ENCODE peak calls at places on chromosomes 11 and 22, in eight cellular contexts. P is psoas muscle, N is lower leg skin, K is uterus, R is esophagus squamous epithelium, H is retinal pigment epithelial cell, G is A549, I is K562. L is an unnamed sample.

GRCh38 chr11:118435233-118435892 is 929 bp upstream of the KMT2A start:
- DNase-seq in P (peak), N (peak), K (peak), R (no peak), H (no peak), G (peak), I (peak), L (peak)

GRCh38 chr11:66220566-66220935 is 47.9 kb upstream of the RAB1B start:
- DNase-seq in P (no peak), N (peak), K (no peak), R (no peak), H (no peak), G (no peak), I (no peak), L (no peak)

GRCh38 chr22:37021710-37022482 is 2.4 kb downstream of the MPST start:
- DNase-seq in P (peak), N (no peak), K (no peak), R (no peak), H (no peak), G (no peak), I (peak), L (peak)

GRCh38 chr22:26619510-26619909 is 1.7 kb upstream of the CRYBB1 start:
- DNase-seq in P (no peak), N (no peak), K (peak), R (no peak), H (no peak), G (no peak), I (peak), L (no peak)

GRCh38 chr11:126113515-126113957 is 50.9 kb upstream of the CDON start:
- DNase-seq in P (peak), N (peak), K (peak), R (no peak), H (peak), G (peak), I (no peak), L (peak)

GRCh38 chr11:110951609-110952008 is 239.4 kb upstream of the ARHGAP20 start:
- DNase-seq in P (no peak), N (no peak), K (no peak), R (no peak), H (no peak), G (no peak), I (no peak), L (no peak)

GRCh38 chr22:35071784-35072183 is 5.8 kb downstream of the ISX start:
- DNase-seq in P (no peak), N (peak), K (no peak), R (no peak), H (no peak), G (no peak), I (no peak), L (no peak)

GRCh38 chr11:128628343-128628673 is 41.0 kb upstream of the ETS1 start:
- DNase-seq in P (no peak), N (no peak), K (no peak), R (no peak), H (no peak), G (no peak), I (no peak), L (no peak)

GRCh38 chr11:14907411-14908213 is 15.6 kb upstream of the CYP2R1 start:
- DNase-seq in P (peak), N (peak), K (peak), R (peak), H (no peak), G (peak), I (peak), L (peak)

GRCh38 chr11:48210052-48210451 is 6.6 kb upstream of the OR4B1 start:
- DNase-seq in P (no peak), N (no peak), K (no peak), R (no peak), H (no peak), G (peak), I (no peak), L (no peak)

GRCh38 chr11:106999203-106999602 is 19.1 kb downstream of the GUCY1A2 start:
- DNase-seq in P (no peak), N (no peak), K (no peak), R (no peak), H (no peak), G (no peak), I (no peak), L (no peak)

GRCh38 chr11:7072401-7073028 is 16.3 kb upstream of the RBMXL2 start:
- DNase-seq in P (no peak), N (no peak), K (no peak), R (no peak), H (no peak), G (no peak), I (peak), L (no peak)

GRCh38 chr22:46286006-46286405 is 10.7 kb upstream of the GTSE1 start:
- DNase-seq in P (no peak), N (no peak), K (no peak), R (no peak), H (no peak), G (no peak), I (no peak), L (no peak)

GRCh38 chr11:112513417-112513816 is 252.8 kb upstream of the PLET1 start:
- DNase-seq in P (no peak), N (no peak), K (no peak), R (no peak), H (no peak), G (no peak), I (no peak), L (no peak)

GRCh38 chr22:48072777-48073176 is 1310.3 kb downstream of the TBC1D22A start:
- DNase-seq in P (no peak), N (no peak), K (no peak), R (no peak), H (no peak), G (no peak), I (no peak), L (no peak)

GRCh38 chr11:73164803-73165542 is 22.9 kb upstream of the FCHSD2 start:
- DNase-seq in P (no peak), N (no peak), K (no peak), R (no peak), H (no peak), G (no peak), I (no peak), L (no peak)

DNA sequence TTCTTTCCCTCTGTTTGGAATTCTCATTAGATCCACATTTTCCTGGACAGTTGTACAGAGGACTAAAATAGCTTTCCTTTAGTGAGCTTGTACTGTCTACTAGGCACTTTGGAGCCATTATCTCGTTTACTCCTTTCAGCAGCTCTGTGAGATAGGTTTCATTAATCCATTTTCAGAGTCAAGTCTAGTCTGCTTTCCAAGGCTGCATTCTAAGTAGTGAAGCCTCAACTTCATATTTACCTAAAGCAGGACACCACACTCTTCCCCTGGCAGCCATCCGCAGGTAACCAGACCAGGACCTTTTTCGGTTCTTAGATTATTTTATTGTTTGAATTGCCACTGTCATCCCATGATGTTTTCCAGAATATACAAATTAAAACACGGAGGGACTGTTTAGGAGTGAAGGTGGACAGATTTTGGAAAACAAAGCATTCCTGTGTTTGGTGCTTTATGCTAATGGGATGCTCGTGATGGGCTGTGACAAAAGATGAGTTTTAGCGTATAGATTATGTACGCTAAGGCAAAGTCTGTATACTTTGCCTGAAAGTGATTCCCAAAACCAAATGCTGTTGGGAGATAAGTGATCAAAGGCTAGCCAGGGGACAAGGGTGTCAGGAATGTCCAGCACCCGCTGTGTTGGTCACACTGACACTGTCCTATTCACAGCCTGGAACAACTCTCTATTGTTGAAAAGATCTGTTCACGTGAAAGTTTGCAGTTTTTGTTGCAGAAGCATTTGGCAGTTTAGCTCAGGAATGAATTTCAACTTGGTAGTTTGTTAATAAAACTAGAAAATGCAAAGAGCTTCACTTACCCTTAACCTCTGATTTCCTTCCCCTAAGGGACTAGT is 1.3 kb downstream of the JAM3 start:
- DNase-seq in P (no peak), N (no peak), K (no peak), R (no peak), H (no peak), G (no peak), I (no peak), L (no peak)
- H3K4me3 ChIP-seq in P (peak), N (no peak), K (peak), R (no peak), H (peak), G (no peak), I (no peak), L (peak)

DNA sequence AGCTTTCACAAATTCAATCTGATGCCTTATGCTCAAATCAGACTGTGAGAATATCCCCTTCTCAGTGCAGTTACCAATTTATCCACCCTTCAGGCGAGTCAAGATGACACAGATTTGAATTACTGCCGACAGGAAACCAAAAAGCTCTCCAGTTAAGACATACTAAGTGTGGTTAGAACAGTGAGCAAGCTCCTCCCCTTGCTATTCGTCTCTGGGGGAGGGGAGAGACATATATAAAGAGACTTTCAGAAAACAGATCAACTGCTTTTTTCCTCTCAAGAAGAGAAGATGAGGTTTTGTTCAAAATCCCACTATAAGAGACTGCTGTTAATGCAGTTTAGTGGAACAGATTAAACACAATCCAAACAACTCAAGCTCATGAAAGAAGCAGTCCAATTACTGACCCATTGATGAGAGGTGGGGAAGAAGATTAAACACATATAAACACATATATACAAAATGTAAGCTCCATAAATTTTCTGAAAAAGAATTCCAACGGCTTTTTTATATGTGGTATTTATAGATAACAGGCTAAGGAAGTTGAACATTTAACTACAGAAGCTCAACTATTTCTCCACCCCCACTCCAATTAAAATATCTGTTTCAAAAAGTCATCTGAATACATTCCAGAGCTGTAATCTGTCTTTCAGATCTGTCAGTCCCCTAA is 102.7 kb downstream of the MRTFA start:
- DNase-seq in P (no peak), N (no peak), K (no peak), R (no peak), H (no peak), G (peak), I (peak), L (no peak)
- H3K4me3 ChIP-seq in P (peak), N (no peak), K (peak), R (no peak), H (no peak), G (peak), I (no peak), L (no peak)

GRCh38 chr22:31289335-31289734 is 3.0 kb downstream of the PIK3IP1 start:
- DNase-seq in P (no peak), N (peak), K (no peak), R (no peak), H (no peak), G (no peak), I (no peak), L (no peak)
- H3K4me3 ChIP-seq in P (no peak), N (no peak), K (peak), R (peak), H (no peak), G (no peak), I (no peak), L (no peak)

DNA sequence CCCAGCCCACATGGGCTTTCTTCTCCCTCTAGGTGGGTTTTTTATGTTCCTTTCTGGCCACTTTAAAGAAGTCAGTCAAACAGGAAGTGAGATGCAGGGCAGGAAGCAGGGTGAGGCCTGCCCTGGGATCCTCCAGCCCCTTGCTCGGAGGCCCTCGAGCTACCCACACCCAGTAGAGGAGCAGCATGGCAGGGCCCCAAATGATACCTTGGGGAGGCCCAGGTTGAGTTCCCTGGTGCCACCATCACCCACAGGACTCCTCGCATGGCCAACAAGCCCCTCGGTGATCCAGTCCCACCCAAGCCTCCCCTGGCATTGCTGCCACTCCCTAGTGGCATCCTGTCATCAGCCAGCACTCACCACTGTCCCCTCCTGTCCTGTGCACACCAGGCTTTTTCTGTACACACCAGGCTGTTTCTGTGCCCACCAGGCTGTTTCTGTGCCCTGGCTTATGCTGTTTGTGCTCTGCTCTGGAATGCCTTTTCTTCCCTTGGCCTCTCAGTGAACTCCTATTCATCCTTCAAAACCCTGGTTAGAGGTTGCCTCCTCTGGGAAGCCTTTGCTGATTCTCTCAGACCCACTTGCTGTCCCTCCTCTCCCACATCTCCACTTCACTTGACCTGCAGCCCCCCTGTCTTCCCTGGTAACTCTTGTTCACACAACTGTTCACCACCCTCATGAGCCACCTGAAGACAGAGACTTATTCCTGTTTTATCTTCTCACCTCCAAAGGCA is 3.1 kb upstream of the PTGDR2 start:
- DNase-seq in P (no peak), N (no peak), K (no peak), R (no peak), H (no peak), G (no peak), I (no peak), L (no peak)
- H3K4me3 ChIP-seq in P (no peak), N (no peak), K (no peak), R (no peak), H (no peak), G (no peak), I (no peak), L (no peak)

DNA sequence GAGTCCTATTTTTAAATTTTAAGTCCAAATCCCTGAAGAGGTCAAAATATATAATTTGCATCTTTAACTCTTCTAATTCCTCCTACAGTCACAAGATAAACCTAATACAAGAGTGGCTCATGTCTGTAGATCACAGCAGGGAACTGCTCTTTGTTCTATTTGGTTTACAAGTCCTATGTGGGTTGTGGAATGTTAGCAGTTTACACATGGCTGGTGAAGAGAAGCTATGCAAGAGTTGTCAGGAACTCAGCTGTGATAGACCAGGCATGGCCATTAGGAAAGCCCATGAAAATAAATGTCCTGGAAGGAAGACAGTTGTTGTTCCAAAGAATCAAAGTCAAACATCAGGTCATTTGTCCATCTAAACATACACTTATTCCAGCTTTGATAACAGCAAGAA is 312.4 kb upstream of the PITPNB start:
- DNase-seq in P (no peak), N (no peak), K (no peak), R (no peak), H (no peak), G (no peak), I (no peak), L (no peak)
- H3K4me3 ChIP-seq in P (no peak), N (no peak), K (no peak), R (no peak), H (no peak), G (no peak), I (no peak), L (no peak)

GRCh38 chr11:64556044-64556720 is 34.8 kb upstream of the SLC22A12 start:
- DNase-seq in P (no peak), N (no peak), K (no peak), R (no peak), H (no peak), G (no peak), I (no peak), L (no peak)
- H3K4me3 ChIP-seq in P (no peak), N (no peak), K (no peak), R (no peak), H (no peak), G (no peak), I (no peak), L (no peak)